ENCODE peak calls at places on chromosome 12, in four cellular contexts. E is IMR-90, H is K562, W is GM12878. Q is an unnamed sample.

GRCh38 chr12:50542448-50542847 is 37.7 kb downstream of the DIP2B start:
- DNase-seq in E (peak), W (no peak), H (no peak), Q (no peak)

GRCh38 chr12:100138048-100138907 is 4.4 kb downstream of the BLTP3B start:
- DNase-seq in W (no peak), E (peak), H (no peak), Q (peak)

GRCh38 chr12:75289678-75290200 is 40.4 kb downstream of the CAPS2 start:
- DNase-seq in E (peak), H (no peak), W (no peak), Q (peak)

GRCh38 chr12:71533703-71534102 is 94.1 kb downstream of the LGR5 start:
- DNase-seq in H (no peak), W (no peak), E (no peak), Q (no peak)

GRCh38 chr12:13067322-13067721 is 23.1 kb downstream of the FAM234B start:
- DNase-seq in W (no peak), H (no peak), E (no peak), Q (no peak)

GRCh38 chr12:12495536-12495935 is 67.1 kb downstream of the DUSP16 start:
- DNase-seq in W (no peak), E (no peak), H (no peak), Q (no peak)

GRCh38 chr12:92118826-92119536 is 26.7 kb downstream of the BTG1 start:
- DNase-seq in E (no peak), H (no peak), W (no peak), Q (no peak)

GRCh38 chr12:5227722-5228274 is 184.1 kb downstream of the KCNA5 start:
- DNase-seq in W (no peak), E (no peak), H (no peak), Q (no peak)

GRCh38 chr12:132427999-132428871 is 61.7 kb upstream of the FBRSL1 start:
- DNase-seq in E (no peak), W (no peak), H (no peak), Q (no peak)

GRCh38 chr12:132700212-132700913 is 10.3 kb upstream of the PGAM5 start:
- DNase-seq in W (peak), H (no peak), E (peak), Q (peak)

GRCh38 chr12:49231881-49232650 is 32.8 kb upstream of the TUBA1C start:
- DNase-seq in W (no peak), E (no peak), H (no peak), Q (peak)

GRCh38 chr12:121793501-121793835 is at the start of gene RHOF:
- DNase-seq in E (no peak), W (no peak), H (peak), Q (no peak)

GRCh38 chr12:93186131-93186530 is 191.6 kb upstream of the NUDT4 start:
- DNase-seq in W (no peak), H (no peak), E (peak), Q (no peak)

GRCh38 chr12:98509063-98509462 is 6.3 kb upstream of the TMPO start:
- DNase-seq in W (no peak), E (no peak), H (no peak), Q (no peak)

GRCh38 chr12:95169368-95169767 is 47.9 kb downstream of the FGD6 start:
- DNase-seq in H (peak), E (peak), W (no peak), Q (peak)

GRCh38 chr12:38666425-38666824 is 239.0 kb downstream of the CPNE8 start:
- DNase-seq in E (no peak), H (no peak), W (no peak), Q (no peak)

GRCh38 chr12:118183155-118183554 is 47.2 kb downstream of the PEBP1 start:
- DNase-seq in W (no peak), E (no peak), H (no peak), Q (no peak)

GRCh38 chr12:1277905-1278304 is 286.9 kb downstream of the ERC1 start:
- DNase-seq in W (no peak), H (no peak), E (no peak), Q (no peak)

GRCh38 chr12:24839268-24839791 is 109.6 kb downstream of the BCAT1 start:
- DNase-seq in H (no peak), W (peak), E (no peak), Q (no peak)

DNA sequence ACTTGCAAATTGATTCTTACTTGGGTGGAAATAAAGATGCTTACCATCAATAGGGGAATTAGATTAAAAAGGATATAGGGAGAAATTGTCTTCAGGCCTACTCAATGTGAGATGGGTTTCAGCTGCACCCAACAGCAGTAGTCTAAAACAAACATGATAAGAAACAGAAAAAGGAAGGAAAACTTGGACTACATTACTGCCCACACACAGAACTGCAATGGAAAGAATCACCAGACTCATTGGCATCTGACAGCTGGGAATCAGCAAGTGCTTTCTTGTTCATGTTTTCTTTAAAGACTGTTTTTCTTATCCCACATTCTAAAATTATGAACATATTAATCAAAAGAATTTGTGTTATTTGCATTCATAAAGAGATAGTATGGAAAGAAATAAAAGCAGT is 144.2 kb downstream of the LRIG3 start:
- DNase-seq in H (no peak), E (no peak), W (no peak), Q (no peak)
- TF ChIP-seq FOS in H (no peak), E (no peak), W (no peak), Q (no peak)

GRCh38 chr12:3018284-3019004 is 58.7 kb upstream of the TSPAN9 start:
- DNase-seq in E (no peak), W (no peak), H (no peak), Q (no peak)

GRCh38 chr12:3017281-3017680 is 58.1 kb downstream of the TEAD4 start:
- DNase-seq in H (no peak), E (no peak), W (no peak), Q (no peak)

GRCh38 chr12:3015356-3015755 is 56.2 kb downstream of the TEAD4 start:
- DNase-seq in W (no peak), E (no peak), H (no peak), Q (no peak)

GRCh38 chr12:3014641-3015040 is 55.4 kb downstream of the TEAD4 start:
- DNase-seq in E (no peak), H (no peak), W (no peak), Q (no peak)

GRCh38 chr12:3016191-3016590 is 57.0 kb downstream of the TEAD4 start:
- DNase-seq in E (no peak), W (no peak), H (no peak), Q (no peak)
- TF ChIP-seq CTCF in E (no peak), W (no peak), H (no peak), Q (no peak)

GRCh38 chr12:52200086-52200782 is 8.4 kb upstream of the KRT80 start:
- DNase-seq in H (peak), E (no peak), W (no peak), Q (no peak)
- TF ChIP-seq FOS in H (no peak), E (no peak), W (no peak), Q (no peak)

DNA sequence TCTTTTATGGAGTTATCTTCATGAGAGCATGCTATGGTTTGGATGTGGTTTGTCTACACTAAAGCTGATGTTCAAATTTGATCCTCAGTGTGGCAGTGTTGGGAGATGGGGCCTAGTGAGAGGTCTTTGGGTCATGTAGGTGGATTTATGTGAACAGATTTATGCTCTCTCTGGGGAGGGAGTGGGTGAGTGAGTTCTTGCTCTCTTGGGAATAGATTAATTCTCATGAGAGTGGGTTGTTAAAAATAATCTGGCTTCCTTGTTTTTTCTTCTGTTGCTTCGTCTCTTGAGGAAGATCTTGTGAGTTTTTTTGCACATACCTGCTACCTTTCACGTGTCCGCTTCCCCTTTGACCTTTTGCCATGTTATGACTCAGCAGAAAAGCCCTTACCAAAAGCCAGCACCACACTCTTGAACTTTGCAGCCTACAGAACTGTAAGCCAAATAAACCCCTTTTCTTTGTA is 20.5 kb downstream of the DERA start:
- DNase-seq in W (peak), H (no peak), E (no peak), Q (no peak)
- TF ChIP-seq CTCF in W (no peak), H (no peak), E (peak), Q (no peak)

GRCh38 chr12:62210422-62210821 is 49.8 kb upstream of the USP15 start:
- DNase-seq in E (peak), W (no peak), H (peak), Q (peak)
- TF ChIP-seq FOS in E (no peak), W (no peak), H (no peak), Q (no peak)

GRCh38 chr12:8779862-8780261 is 42.6 kb upstream of the A2ML1 start:
- DNase-seq in E (no peak), W (no peak), H (no peak), Q (no peak)
- TF ChIP-seq CTCF in E (no peak), W (peak), H (no peak), Q (no peak)

GRCh38 chr12:108508243-108508642 is 6.8 kb upstream of the FICD start:
- DNase-seq in W (no peak), E (no peak), H (no peak), Q (no peak)
- TF ChIP-seq FOS in W (no peak), E (no peak), H (no peak), Q (no peak)

GRCh38 chr12:53047221-53048032 is 2.4 kb upstream of the TNS2 start:
- DNase-seq in E (peak), W (no peak), H (peak), Q (peak)
- TF ChIP-seq CTCF in E (peak), W (no peak), H (peak), Q (peak)

GRCh38 chr12:124720687-124721500 is 142.8 kb downstream of the SCARB1 start:
- DNase-seq in E (peak), H (no peak), W (no peak), Q (peak)
- TF ChIP-seq FOS in E (no peak), H (no peak), W (no peak), Q (peak)

DNA sequence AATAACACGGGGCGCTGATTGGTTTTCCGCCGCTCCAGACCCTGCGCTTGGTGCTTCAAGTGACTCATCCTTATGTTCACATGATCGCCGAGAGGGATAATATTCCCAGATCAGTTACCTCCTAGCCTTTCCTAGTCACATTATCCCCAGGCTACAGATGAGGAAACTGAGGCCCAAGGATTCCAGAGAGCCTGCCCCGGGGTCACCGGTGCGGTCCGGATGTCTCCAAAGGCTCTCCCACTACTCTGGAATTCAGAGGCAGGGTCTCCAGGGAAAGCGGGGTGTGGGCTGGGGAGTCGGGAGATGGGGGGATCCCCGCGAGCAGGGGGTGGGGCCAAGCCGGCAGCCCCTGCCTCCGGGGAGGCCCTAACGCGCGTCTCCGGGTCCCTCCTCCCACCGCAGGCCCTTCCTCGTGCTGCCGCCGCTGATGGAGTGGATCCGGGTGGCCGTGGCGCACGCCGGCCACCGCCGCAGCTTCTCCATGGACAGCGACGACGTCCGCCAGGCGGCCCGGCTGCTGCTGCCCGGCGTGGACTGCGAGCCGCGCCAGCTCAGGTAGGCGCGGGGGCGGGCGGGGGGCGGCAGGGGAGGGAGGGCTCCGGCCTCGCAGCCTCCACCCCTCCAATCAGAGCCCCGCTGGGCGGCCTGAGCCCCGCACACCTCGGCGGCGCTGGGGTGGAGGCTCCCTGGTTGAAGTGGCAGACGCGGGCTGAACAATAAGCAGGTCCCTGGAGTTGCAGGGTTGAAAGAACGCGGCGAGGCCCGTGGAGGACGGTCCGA is 104.7 kb upstream of the PWP1 start:
- DNase-seq in E (no peak), W (no peak), H (peak), Q (no peak)
- TF ChIP-seq CTCF in E (no peak), W (no peak), H (no peak), Q (no peak)